ENCODE peak calls at places on chromosomes 5 and 9, in eight cellular contexts. One of them, this sample, is unnamed.

GRCh38 chr5:32298056-32298420 is 14.7 kb downstream of the MTMR12 start:
- DNase-seq in mesothelial cell of epicardium: no peak
- DNase-seq in epithelial cell of esophagus: no peak
- DNase-seq in fibroblast of the aortic adventitia: no peak
- DNase-seq in psoas muscle: no peak
- DNase-seq in tibial artery: no peak
- DNase-seq in CD8-positive, alpha-beta T cell: no peak
- DNase-seq in esophagus muscularis mucosa: no peak
- DNase-seq in this sample: no peak

GRCh38 chr5:62985749-62986148 is 407.1 kb downstream of the LRRC70 start:
- DNase-seq in mesothelial cell of epicardium: no peak
- DNase-seq in epithelial cell of esophagus: no peak
- DNase-seq in fibroblast of the aortic adventitia: no peak
- DNase-seq in psoas muscle: no peak
- DNase-seq in tibial artery: no peak
- DNase-seq in CD8-positive, alpha-beta T cell: no peak
- DNase-seq in esophagus muscularis mucosa: no peak
- DNase-seq in this sample: no peak

GRCh38 chr5:7208911-7209310 is 187.0 kb upstream of the ADCY2 start:
- DNase-seq in mesothelial cell of epicardium: no peak
- DNase-seq in epithelial cell of esophagus: no peak
- DNase-seq in fibroblast of the aortic adventitia: no peak
- DNase-seq in psoas muscle: peak; percentile 61
- DNase-seq in tibial artery: peak; percentile 85
- DNase-seq in CD8-positive, alpha-beta T cell: no peak
- DNase-seq in esophagus muscularis mucosa: no peak
- DNase-seq in this sample: no peak

GRCh38 chr5:133453825-133454224 is 158.5 kb downstream of the FSTL4 start:
- DNase-seq in mesothelial cell of epicardium: no peak
- DNase-seq in epithelial cell of esophagus: no peak
- DNase-seq in fibroblast of the aortic adventitia: no peak
- DNase-seq in psoas muscle: no peak
- DNase-seq in tibial artery: no peak
- DNase-seq in CD8-positive, alpha-beta T cell: no peak
- DNase-seq in esophagus muscularis mucosa: no peak
- DNase-seq in this sample: no peak

GRCh38 chr5:56686337-56687198 is 128.8 kb upstream of the MAP3K1 start:
- DNase-seq in mesothelial cell of epicardium: no peak
- DNase-seq in epithelial cell of esophagus: no peak
- DNase-seq in fibroblast of the aortic adventitia: no peak
- DNase-seq in psoas muscle: no peak
- DNase-seq in tibial artery: no peak
- DNase-seq in CD8-positive, alpha-beta T cell: no peak
- DNase-seq in esophagus muscularis mucosa: no peak
- DNase-seq in this sample: no peak

GRCh38 chr9:94623253-94623652 is 16.1 kb downstream of the FBP1 start:
- DNase-seq in mesothelial cell of epicardium: no peak
- DNase-seq in epithelial cell of esophagus: peak; percentile 32
- DNase-seq in fibroblast of the aortic adventitia: no peak
- DNase-seq in psoas muscle: no peak
- DNase-seq in tibial artery: no peak
- DNase-seq in CD8-positive, alpha-beta T cell: no peak
- DNase-seq in esophagus muscularis mucosa: no peak
- DNase-seq in this sample: peak; percentile 55

GRCh38 chr9:120710110-120710981 is 3.9 kb downstream of the MEGF9 start:
- DNase-seq in mesothelial cell of epicardium: no peak
- DNase-seq in epithelial cell of esophagus: peak; percentile 43
- DNase-seq in fibroblast of the aortic adventitia: peak; percentile 80
- DNase-seq in psoas muscle: no peak
- DNase-seq in tibial artery: no peak
- DNase-seq in CD8-positive, alpha-beta T cell: no peak
- DNase-seq in esophagus muscularis mucosa: no peak
- DNase-seq in this sample: no peak

GRCh38 chr9:136039488-136039887 is 55.6 kb downstream of the NACC2 start:
- DNase-seq in mesothelial cell of epicardium: no peak
- DNase-seq in epithelial cell of esophagus: no peak
- DNase-seq in fibroblast of the aortic adventitia: no peak
- DNase-seq in psoas muscle: no peak
- DNase-seq in tibial artery: no peak
- DNase-seq in CD8-positive, alpha-beta T cell: no peak
- DNase-seq in esophagus muscularis mucosa: no peak
- DNase-seq in this sample: no peak

GRCh38 chr9:83955985-83956287 is 24.1 kb downstream of the HNRNPK start:
- DNase-seq in mesothelial cell of epicardium: no peak
- DNase-seq in epithelial cell of esophagus: no peak
- DNase-seq in fibroblast of the aortic adventitia: no peak
- DNase-seq in psoas muscle: no peak
- DNase-seq in tibial artery: no peak
- DNase-seq in CD8-positive, alpha-beta T cell: no peak
- DNase-seq in esophagus muscularis mucosa: no peak
- DNase-seq in this sample: no peak

GRCh38 chr9:134437417-134438203 is 111.4 kb downstream of the RXRA start:
- DNase-seq in mesothelial cell of epicardium: no peak
- DNase-seq in epithelial cell of esophagus: no peak
- DNase-seq in fibroblast of the aortic adventitia: no peak
- DNase-seq in psoas muscle: no peak
- DNase-seq in tibial artery: no peak
- DNase-seq in CD8-positive, alpha-beta T cell: no peak
- DNase-seq in esophagus muscularis mucosa: no peak
- DNase-seq in this sample: no peak

GRCh38 chr9:112112941-112113399 is 62.1 kb downstream of the SUSD1 start:
- DNase-seq in mesothelial cell of epicardium: no peak
- DNase-seq in epithelial cell of esophagus: peak; percentile 82
- DNase-seq in fibroblast of the aortic adventitia: no peak
- DNase-seq in psoas muscle: no peak
- DNase-seq in tibial artery: no peak
- DNase-seq in CD8-positive, alpha-beta T cell: peak; percentile 50
- DNase-seq in esophagus muscularis mucosa: peak; percentile 66
- DNase-seq in this sample: no peak

GRCh38 chr9:12989669-12990068 is 214.8 kb downstream of the LURAP1L start:
- DNase-seq in mesothelial cell of epicardium: no peak
- DNase-seq in epithelial cell of esophagus: no peak
- DNase-seq in fibroblast of the aortic adventitia: no peak
- DNase-seq in psoas muscle: no peak
- DNase-seq in tibial artery: no peak
- DNase-seq in CD8-positive, alpha-beta T cell: no peak
- DNase-seq in esophagus muscularis mucosa: no peak
- DNase-seq in this sample: no peak

GRCh38 chr9:133774799-133775198 is 36.6 kb upstream of the SARDH start:
- DNase-seq in mesothelial cell of epicardium: peak; percentile 9
- DNase-seq in epithelial cell of esophagus: no peak
- DNase-seq in fibroblast of the aortic adventitia: no peak
- DNase-seq in psoas muscle: peak; percentile 14
- DNase-seq in tibial artery: peak; percentile 55
- DNase-seq in CD8-positive, alpha-beta T cell: no peak
- DNase-seq in esophagus muscularis mucosa: no peak
- DNase-seq in this sample: no peak

GRCh38 chr5:118447350-118447749 is 541.0 kb downstream of the DTWD2 start:
- DNase-seq in mesothelial cell of epicardium: no peak
- DNase-seq in epithelial cell of esophagus: peak; percentile 21
- DNase-seq in fibroblast of the aortic adventitia: no peak
- DNase-seq in psoas muscle: no peak
- DNase-seq in tibial artery: no peak
- DNase-seq in CD8-positive, alpha-beta T cell: no peak
- DNase-seq in esophagus muscularis mucosa: no peak
- DNase-seq in this sample: no peak

GRCh38 chr5:39947657-39948056 is 522.9 kb upstream of the DAB2 start:
- DNase-seq in mesothelial cell of epicardium: no peak
- DNase-seq in epithelial cell of esophagus: peak; percentile 46
- DNase-seq in fibroblast of the aortic adventitia: peak; percentile 67
- DNase-seq in psoas muscle: no peak
- DNase-seq in tibial artery: peak; percentile 62
- DNase-seq in CD8-positive, alpha-beta T cell: no peak
- DNase-seq in esophagus muscularis mucosa: no peak
- DNase-seq in this sample: no peak

GRCh38 chr9:86563350-86563749 is 209.1 kb upstream of the TUT7 start:
- DNase-seq in mesothelial cell of epicardium: no peak
- DNase-seq in epithelial cell of esophagus: peak; percentile 64
- DNase-seq in fibroblast of the aortic adventitia: peak; percentile 27
- DNase-seq in psoas muscle: no peak
- DNase-seq in tibial artery: no peak
- DNase-seq in CD8-positive, alpha-beta T cell: no peak
- DNase-seq in esophagus muscularis mucosa: no peak
- DNase-seq in this sample: no peak

GRCh38 chr5:7779019-7779662 is 71.8 kb downstream of the CFAP90 start:
- DNase-seq in mesothelial cell of epicardium: no peak
- DNase-seq in epithelial cell of esophagus: no peak
- DNase-seq in fibroblast of the aortic adventitia: no peak
- DNase-seq in psoas muscle: no peak
- DNase-seq in tibial artery: no peak
- DNase-seq in CD8-positive, alpha-beta T cell: no peak
- DNase-seq in esophagus muscularis mucosa: no peak
- DNase-seq in this sample: no peak

GRCh38 chr5:58542709-58543108 is 40.2 kb upstream of the RAB3C start:
- DNase-seq in mesothelial cell of epicardium: no peak
- DNase-seq in epithelial cell of esophagus: no peak
- DNase-seq in fibroblast of the aortic adventitia: no peak
- DNase-seq in psoas muscle: no peak
- DNase-seq in tibial artery: no peak
- DNase-seq in CD8-positive, alpha-beta T cell: no peak
- DNase-seq in esophagus muscularis mucosa: no peak
- DNase-seq in this sample: no peak
- TF ChIP-seq CTCF in mesothelial cell of epicardium: no peak
- TF ChIP-seq CTCF in epithelial cell of esophagus: no peak
- TF ChIP-seq CTCF in fibroblast of the aortic adventitia: no peak
- TF ChIP-seq CTCF in psoas muscle: no peak
- TF ChIP-seq CTCF in tibial artery: no peak
- TF ChIP-seq CTCF in CD8-positive, alpha-beta T cell: no peak
- TF ChIP-seq CTCF in esophagus muscularis mucosa: no peak
- TF ChIP-seq CTCF in this sample: no peak

DNA sequence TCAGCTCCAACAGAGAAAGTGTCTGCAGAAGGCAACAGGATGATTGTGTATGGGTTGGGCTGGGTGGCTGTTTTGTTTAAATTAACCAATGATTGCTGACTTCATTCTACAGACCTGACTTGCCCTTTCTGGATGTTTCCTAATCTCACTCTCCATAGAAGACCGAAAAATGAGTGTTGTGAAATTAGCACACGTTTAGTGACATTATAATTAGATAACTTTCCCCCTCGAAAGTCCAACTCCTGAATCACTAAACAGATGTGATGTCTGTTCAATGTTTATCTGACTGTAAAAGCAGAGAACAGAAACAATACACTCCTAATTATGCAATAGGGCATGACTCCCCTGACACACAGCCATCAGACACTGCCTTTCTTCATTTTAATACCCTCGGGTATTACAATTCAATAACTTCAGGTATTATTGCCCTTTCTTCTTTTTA is 123.4 kb upstream of the TNPO1 start:
- DNase-seq in mesothelial cell of epicardium: no peak
- DNase-seq in epithelial cell of esophagus: peak; percentile 13
- DNase-seq in fibroblast of the aortic adventitia: peak; percentile 45
- DNase-seq in psoas muscle: no peak
- DNase-seq in tibial artery: no peak
- DNase-seq in CD8-positive, alpha-beta T cell: no peak
- DNase-seq in esophagus muscularis mucosa: no peak
- DNase-seq in this sample: no peak
- TF ChIP-seq CTCF in mesothelial cell of epicardium: no peak
- TF ChIP-seq CTCF in epithelial cell of esophagus: no peak
- TF ChIP-seq CTCF in fibroblast of the aortic adventitia: no peak
- TF ChIP-seq CTCF in psoas muscle: no peak
- TF ChIP-seq CTCF in tibial artery: no peak
- TF ChIP-seq CTCF in CD8-positive, alpha-beta T cell: no peak
- TF ChIP-seq CTCF in esophagus muscularis mucosa: no peak
- TF ChIP-seq CTCF in this sample: no peak

GRCh38 chr9:87668222-87668621 is 57.7 kb upstream of the CTSL start:
- DNase-seq in mesothelial cell of epicardium: no peak
- DNase-seq in epithelial cell of esophagus: no peak
- DNase-seq in fibroblast of the aortic adventitia: no peak
- DNase-seq in psoas muscle: no peak
- DNase-seq in tibial artery: no peak
- DNase-seq in CD8-positive, alpha-beta T cell: no peak
- DNase-seq in esophagus muscularis mucosa: no peak
- DNase-seq in this sample: no peak
- TF ChIP-seq CTCF in mesothelial cell of epicardium: no peak
- TF ChIP-seq CTCF in epithelial cell of esophagus: no peak
- TF ChIP-seq CTCF in fibroblast of the aortic adventitia: no peak
- TF ChIP-seq CTCF in psoas muscle: no peak
- TF ChIP-seq CTCF in tibial artery: no peak
- TF ChIP-seq CTCF in CD8-positive, alpha-beta T cell: no peak
- TF ChIP-seq CTCF in esophagus muscularis mucosa: no peak
- TF ChIP-seq CTCF in this sample: no peak

GRCh38 chr5:181259283-181259682 is 1.7 kb downstream of the TRIM52 start:
- DNase-seq in mesothelial cell of epicardium: no peak
- DNase-seq in epithelial cell of esophagus: no peak
- DNase-seq in fibroblast of the aortic adventitia: no peak
- DNase-seq in psoas muscle: no peak
- DNase-seq in tibial artery: no peak
- DNase-seq in CD8-positive, alpha-beta T cell: no peak
- DNase-seq in esophagus muscularis mucosa: no peak
- DNase-seq in this sample: no peak

GRCh38 chr5:181263633-181264032 is 2.7 kb upstream of the TRIM52 start:
- DNase-seq in mesothelial cell of epicardium: no peak
- DNase-seq in epithelial cell of esophagus: no peak
- DNase-seq in fibroblast of the aortic adventitia: no peak
- DNase-seq in psoas muscle: no peak
- DNase-seq in tibial artery: no peak
- DNase-seq in CD8-positive, alpha-beta T cell: no peak
- DNase-seq in esophagus muscularis mucosa: no peak
- DNase-seq in this sample: no peak

GRCh38 chr5:181259974-181260719 is 796 bp downstream of the TRIM52 start:
- DNase-seq in mesothelial cell of epicardium: no peak
- DNase-seq in epithelial cell of esophagus: no peak
- DNase-seq in fibroblast of the aortic adventitia: no peak
- DNase-seq in psoas muscle: no peak
- DNase-seq in tibial artery: no peak
- DNase-seq in CD8-positive, alpha-beta T cell: no peak
- DNase-seq in esophagus muscularis mucosa: no peak
- DNase-seq in this sample: no peak

GRCh38 chr5:181260720-181261319 is at the start of gene TRIM52:
- DNase-seq in mesothelial cell of epicardium: peak; percentile 84
- DNase-seq in epithelial cell of esophagus: peak; percentile 84
- DNase-seq in fibroblast of the aortic adventitia: peak; percentile 86
- DNase-seq in psoas muscle: peak; percentile 94
- DNase-seq in tibial artery: peak; percentile 93
- DNase-seq in CD8-positive, alpha-beta T cell: peak; percentile 93
- DNase-seq in esophagus muscularis mucosa: peak; percentile 97
- DNase-seq in this sample: peak; percentile 88

DNA sequence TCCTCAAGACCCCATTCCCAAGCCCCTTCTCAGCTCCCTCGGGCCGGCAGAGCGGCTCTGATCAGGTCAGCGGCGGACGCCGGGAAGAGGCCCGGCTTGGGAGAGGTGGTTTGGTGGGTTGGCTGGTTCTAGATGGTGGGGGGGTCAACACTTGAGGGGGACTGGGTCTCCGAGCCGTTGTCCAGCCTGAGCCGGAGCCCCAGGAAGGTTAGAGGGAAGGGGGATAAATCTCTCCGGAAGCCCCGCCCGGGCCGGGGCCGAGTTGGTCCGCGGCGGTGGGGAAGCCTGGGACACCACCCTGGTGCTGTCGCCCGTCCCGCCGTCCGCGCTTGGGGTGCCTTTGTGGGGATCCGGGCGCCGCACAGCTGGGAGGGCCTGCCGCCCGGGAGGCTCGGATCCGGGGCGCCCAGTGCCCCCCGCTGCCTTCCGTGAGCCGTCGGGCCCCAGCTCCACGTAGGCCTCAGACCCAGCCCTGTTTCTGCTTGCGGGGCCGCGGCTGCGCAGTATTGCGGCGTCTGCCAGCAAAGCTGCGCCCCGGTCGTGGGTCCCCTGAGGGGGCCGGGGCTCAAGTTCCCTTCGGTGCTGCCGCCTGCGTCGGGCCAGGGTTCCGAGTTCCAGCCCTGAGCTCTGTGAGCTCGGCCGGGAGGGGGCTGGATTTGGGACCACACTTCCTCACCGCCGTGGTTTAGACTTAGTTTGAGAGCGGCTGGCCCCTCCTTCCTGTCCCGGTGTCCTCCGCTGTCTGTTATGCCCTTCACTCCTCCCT is 560 bp upstream of the TRIM52 start:
- DNase-seq in mesothelial cell of epicardium: peak; percentile 57
- DNase-seq in epithelial cell of esophagus: peak; percentile 63
- DNase-seq in fibroblast of the aortic adventitia: peak; percentile 64
- DNase-seq in psoas muscle: peak; percentile 74
- DNase-seq in tibial artery: peak; percentile 86
- DNase-seq in CD8-positive, alpha-beta T cell: peak; percentile 85
- DNase-seq in esophagus muscularis mucosa: peak; percentile 93
- DNase-seq in this sample: peak; percentile 53
- TF ChIP-seq CTCF in mesothelial cell of epicardium: no peak
- TF ChIP-seq CTCF in epithelial cell of esophagus: no peak
- TF ChIP-seq CTCF in fibroblast of the aortic adventitia: no peak
- TF ChIP-seq CTCF in psoas muscle: no peak
- TF ChIP-seq CTCF in tibial artery: no peak
- TF ChIP-seq CTCF in CD8-positive, alpha-beta T cell: no peak
- TF ChIP-seq CTCF in esophagus muscularis mucosa: no peak
- TF ChIP-seq CTCF in this sample: peak; percentile 17